ENCODE peak calls at places on chromosomes 3 and 15, in ten cellular contexts. One of them, this sample, is unnamed.

GRCh38 chr15:70329179-70329578 is 231.5 kb upstream of the TLE3 start:
- DNase-seq in fibroblast of lung: no peak
- DNase-seq in Panc1: no peak
- DNase-seq in GM06990: no peak
- DNase-seq in CD8-positive, alpha-beta T cell: no peak
- DNase-seq in brain microvascular endothelial cell: no peak
- DNase-seq in tibial artery: no peak
- DNase-seq in GM12878: no peak
- DNase-seq in right atrium auricular region: peak; percentile 58
- DNase-seq in testis: no peak
- DNase-seq in this sample: no peak

GRCh38 chr15:68592054-68592453 is 13.3 kb downstream of the CORO2B start:
- DNase-seq in fibroblast of lung: peak; percentile 74
- DNase-seq in Panc1: no peak
- DNase-seq in GM06990: no peak
- DNase-seq in CD8-positive, alpha-beta T cell: no peak
- DNase-seq in brain microvascular endothelial cell: no peak
- DNase-seq in tibial artery: no peak
- DNase-seq in GM12878: no peak
- DNase-seq in right atrium auricular region: no peak
- DNase-seq in testis: no peak
- DNase-seq in this sample: no peak

GRCh38 chr15:81293728-81294500 is 30.0 kb downstream of the STARD5 start:
- DNase-seq in fibroblast of lung: no peak
- DNase-seq in Panc1: no peak
- DNase-seq in GM06990: peak; percentile 89
- DNase-seq in CD8-positive, alpha-beta T cell: peak; percentile 84
- DNase-seq in brain microvascular endothelial cell: no peak
- DNase-seq in tibial artery: peak; percentile 58
- DNase-seq in GM12878: peak; percentile 98
- DNase-seq in right atrium auricular region: no peak
- DNase-seq in testis: no peak
- DNase-seq in this sample: no peak

GRCh38 chr15:56821721-56822425 is 88.6 kb upstream of the ZNF280D start:
- DNase-seq in fibroblast of lung: peak; percentile 81
- DNase-seq in Panc1: peak; percentile 25
- DNase-seq in GM06990: peak; percentile 5
- DNase-seq in CD8-positive, alpha-beta T cell: peak; percentile 71
- DNase-seq in brain microvascular endothelial cell: peak; percentile 53
- DNase-seq in tibial artery: no peak
- DNase-seq in GM12878: no peak
- DNase-seq in right atrium auricular region: peak; percentile 63
- DNase-seq in testis: peak; percentile 60
- DNase-seq in this sample: peak; percentile 63

GRCh38 chr3:66138336-66139234 is 82.2 kb upstream of the SLC25A26 start:
- DNase-seq in fibroblast of lung: peak; percentile 74
- DNase-seq in Panc1: no peak
- DNase-seq in GM06990: peak; percentile 13
- DNase-seq in CD8-positive, alpha-beta T cell: no peak
- DNase-seq in brain microvascular endothelial cell: peak; percentile 62
- DNase-seq in tibial artery: peak; percentile 69
- DNase-seq in GM12878: no peak
- DNase-seq in right atrium auricular region: no peak
- DNase-seq in testis: peak; percentile 69
- DNase-seq in this sample: peak; percentile 65

GRCh38 chr15:80953953-80954778 is 35.5 kb downstream of the MESD start:
- DNase-seq in fibroblast of lung: no peak
- DNase-seq in Panc1: no peak
- DNase-seq in GM06990: no peak
- DNase-seq in CD8-positive, alpha-beta T cell: peak; percentile 32
- DNase-seq in brain microvascular endothelial cell: no peak
- DNase-seq in tibial artery: peak; percentile 41
- DNase-seq in GM12878: no peak
- DNase-seq in right atrium auricular region: peak; percentile 18
- DNase-seq in testis: no peak
- DNase-seq in this sample: no peak

GRCh38 chr15:94198633-94199032 is 32.7 kb upstream of the MCTP2 start:
- DNase-seq in fibroblast of lung: no peak
- DNase-seq in Panc1: no peak
- DNase-seq in GM06990: no peak
- DNase-seq in CD8-positive, alpha-beta T cell: no peak
- DNase-seq in brain microvascular endothelial cell: no peak
- DNase-seq in tibial artery: no peak
- DNase-seq in GM12878: no peak
- DNase-seq in right atrium auricular region: no peak
- DNase-seq in testis: no peak
- DNase-seq in this sample: no peak

GRCh38 chr15:37900286-37901221 is 33.9 kb upstream of the TMCO5A start:
- DNase-seq in fibroblast of lung: no peak
- DNase-seq in Panc1: no peak
- DNase-seq in GM06990: no peak
- DNase-seq in CD8-positive, alpha-beta T cell: no peak
- DNase-seq in brain microvascular endothelial cell: peak; percentile 56
- DNase-seq in tibial artery: no peak
- DNase-seq in GM12878: no peak
- DNase-seq in right atrium auricular region: no peak
- DNase-seq in testis: no peak
- DNase-seq in this sample: no peak

GRCh38 chr15:63263519-63263918 is 13.9 kb upstream of the APH1B start:
- DNase-seq in fibroblast of lung: no peak
- DNase-seq in Panc1: no peak
- DNase-seq in GM06990: no peak
- DNase-seq in CD8-positive, alpha-beta T cell: no peak
- DNase-seq in brain microvascular endothelial cell: no peak
- DNase-seq in tibial artery: no peak
- DNase-seq in GM12878: no peak
- DNase-seq in right atrium auricular region: no peak
- DNase-seq in testis: no peak
- DNase-seq in this sample: no peak

GRCh38 chr15:87949934-87950298 is 306.6 kb downstream of the NTRK3 start:
- DNase-seq in fibroblast of lung: no peak
- DNase-seq in Panc1: no peak
- DNase-seq in GM06990: no peak
- DNase-seq in CD8-positive, alpha-beta T cell: no peak
- DNase-seq in brain microvascular endothelial cell: no peak
- DNase-seq in tibial artery: peak; percentile 86
- DNase-seq in GM12878: no peak
- DNase-seq in right atrium auricular region: no peak
- DNase-seq in testis: peak; percentile 22
- DNase-seq in this sample: no peak

DNA sequence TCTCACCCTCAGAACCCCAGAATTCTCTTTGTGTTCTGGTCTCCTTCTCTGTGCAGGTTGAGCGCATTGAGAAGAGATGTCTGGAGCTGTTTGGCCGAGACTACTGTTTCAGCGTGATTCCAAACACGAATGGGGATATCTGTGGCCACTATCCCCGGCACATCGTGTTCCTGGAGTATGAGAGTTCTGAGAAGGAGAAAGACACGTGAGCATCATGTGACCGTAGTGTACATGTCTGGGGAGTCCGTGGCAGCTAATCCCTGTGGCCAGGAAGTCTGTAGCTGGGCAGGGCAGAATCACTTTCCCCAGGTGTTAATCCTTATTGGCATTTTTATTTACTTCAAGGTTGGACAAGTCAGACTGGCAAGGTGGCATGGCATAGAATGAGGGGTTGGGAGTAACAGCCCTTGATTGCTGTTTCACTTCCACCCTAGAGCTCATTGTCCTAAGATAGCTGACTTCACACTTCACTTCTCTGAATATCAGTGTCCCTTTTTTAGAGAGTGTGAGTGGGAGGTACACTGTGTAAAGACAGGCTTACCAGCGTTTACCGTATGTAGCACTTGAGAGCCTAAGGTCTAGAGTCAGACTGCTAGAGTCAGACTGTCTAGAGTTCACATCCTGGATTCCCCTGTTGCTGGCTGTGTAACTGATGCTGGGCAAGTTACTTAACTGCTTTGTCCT is 4.4 kb downstream of the MTMR14 start:
- DNase-seq in fibroblast of lung: no peak
- DNase-seq in Panc1: no peak
- DNase-seq in GM06990: peak; percentile 41
- DNase-seq in CD8-positive, alpha-beta T cell: no peak
- DNase-seq in brain microvascular endothelial cell: no peak
- DNase-seq in tibial artery: no peak
- DNase-seq in GM12878: peak; percentile 46
- DNase-seq in right atrium auricular region: peak; percentile 60
- DNase-seq in testis: no peak
- DNase-seq in this sample: no peak
- H3K36me3 ChIP-seq in fibroblast of lung: peaks cover 3% of the 10 kb centered on the region
- H3K36me3 ChIP-seq in Panc1: peaks cover 12% of the 10 kb centered on the region
- H3K36me3 ChIP-seq in GM06990: peaks cover 15% of the 10 kb centered on the region
- H3K36me3 ChIP-seq in CD8-positive, alpha-beta T cell: peaks cover 34% of the 10 kb centered on the region
- H3K36me3 ChIP-seq in brain microvascular endothelial cell: peaks cover 25% of the 10 kb centered on the region
- H3K36me3 ChIP-seq in tibial artery: peaks cover 67% of the 10 kb centered on the region
- H3K36me3 ChIP-seq in GM12878: peaks cover 1% of the 10 kb centered on the region
- H3K36me3 ChIP-seq in right atrium auricular region: peaks cover 64% of the 10 kb centered on the region
- H3K36me3 ChIP-seq in testis: no peaks in the 10 kb centered on the region
- H3K36me3 ChIP-seq in this sample: no peaks in the 10 kb centered on the region

GRCh38 chr3:3615533-3615932 is 183.7 kb upstream of the LRRN1 start:
- DNase-seq in fibroblast of lung: no peak
- DNase-seq in Panc1: no peak
- DNase-seq in GM06990: no peak
- DNase-seq in CD8-positive, alpha-beta T cell: no peak
- DNase-seq in brain microvascular endothelial cell: no peak
- DNase-seq in tibial artery: no peak
- DNase-seq in GM12878: no peak
- DNase-seq in right atrium auricular region: no peak
- DNase-seq in testis: no peak
- DNase-seq in this sample: no peak

GRCh38 chr3:3625461-3626271 is 173.6 kb upstream of the LRRN1 start:
- DNase-seq in fibroblast of lung: no peak
- DNase-seq in Panc1: no peak
- DNase-seq in GM06990: no peak
- DNase-seq in CD8-positive, alpha-beta T cell: no peak
- DNase-seq in brain microvascular endothelial cell: no peak
- DNase-seq in tibial artery: no peak
- DNase-seq in GM12878: no peak
- DNase-seq in right atrium auricular region: no peak
- DNase-seq in testis: no peak
- DNase-seq in this sample: no peak

GRCh38 chr3:3618624-3619023 is 180.6 kb upstream of the LRRN1 start:
- DNase-seq in fibroblast of lung: no peak
- DNase-seq in Panc1: no peak
- DNase-seq in GM06990: no peak
- DNase-seq in CD8-positive, alpha-beta T cell: no peak
- DNase-seq in brain microvascular endothelial cell: no peak
- DNase-seq in tibial artery: no peak
- DNase-seq in GM12878: no peak
- DNase-seq in right atrium auricular region: no peak
- DNase-seq in testis: no peak
- DNase-seq in this sample: no peak

DNA sequence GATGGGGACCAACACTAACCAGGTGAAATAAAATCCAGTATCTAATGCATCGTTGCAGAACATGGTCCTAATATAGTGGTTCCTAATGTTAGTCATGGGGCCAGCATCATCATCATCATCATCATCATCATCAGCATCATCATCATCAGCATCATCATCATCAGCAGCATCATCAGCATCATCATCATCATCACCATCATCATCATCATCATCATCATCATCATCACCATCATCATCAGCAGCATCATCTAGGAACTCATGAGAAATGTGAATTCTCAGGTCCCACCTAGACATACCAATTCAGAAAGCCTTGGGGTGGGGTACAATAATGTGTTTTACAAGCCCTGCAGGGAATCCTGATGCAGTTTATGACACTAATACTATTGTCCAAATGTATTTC is 179.4 kb upstream of the LRRN1 start:
- DNase-seq in fibroblast of lung: no peak
- DNase-seq in Panc1: no peak
- DNase-seq in GM06990: no peak
- DNase-seq in CD8-positive, alpha-beta T cell: no peak
- DNase-seq in brain microvascular endothelial cell: no peak
- DNase-seq in tibial artery: no peak
- DNase-seq in GM12878: no peak
- DNase-seq in right atrium auricular region: no peak
- DNase-seq in testis: no peak
- DNase-seq in this sample: no peak
- H3K4me3 ChIP-seq in fibroblast of lung: no peak overlapping the region
- H3K4me3 ChIP-seq in Panc1: no peak overlapping the region
- H3K4me3 ChIP-seq in GM06990: no peak overlapping the region
- H3K4me3 ChIP-seq in CD8-positive, alpha-beta T cell: no peak overlapping the region
- H3K4me3 ChIP-seq in brain microvascular endothelial cell: no peak overlapping the region
- H3K4me3 ChIP-seq in tibial artery: no peak overlapping the region
- H3K4me3 ChIP-seq in GM12878: no peak overlapping the region
- H3K4me3 ChIP-seq in right atrium auricular region: no peak overlapping the region
- H3K4me3 ChIP-seq in testis: no peak overlapping the region
- H3K4me3 ChIP-seq in this sample: no peak overlapping the region

GRCh38 chr3:140521751-140522445 is 156.0 kb upstream of the TRIM42 start:
- DNase-seq in fibroblast of lung: no peak
- DNase-seq in Panc1: no peak
- DNase-seq in GM06990: no peak
- DNase-seq in CD8-positive, alpha-beta T cell: no peak
- DNase-seq in brain microvascular endothelial cell: no peak
- DNase-seq in tibial artery: no peak
- DNase-seq in GM12878: no peak
- DNase-seq in right atrium auricular region: no peak
- DNase-seq in testis: no peak
- DNase-seq in this sample: no peak
- TF ChIP-seq CTCF in fibroblast of lung: no peak
- TF ChIP-seq CTCF in Panc1: no peak
- TF ChIP-seq CTCF in GM06990: no peak
- TF ChIP-seq CTCF in CD8-positive, alpha-beta T cell: no peak
- TF ChIP-seq CTCF in brain microvascular endothelial cell: no peak
- TF ChIP-seq CTCF in tibial artery: no peak
- TF ChIP-seq CTCF in GM12878: no peak
- TF ChIP-seq CTCF in right atrium auricular region: no peak
- TF ChIP-seq CTCF in testis: no peak
- TF ChIP-seq CTCF in this sample: no peak

GRCh38 chr3:16423947-16424673 is 89.4 kb downstream of the RFTN1 start:
- DNase-seq in fibroblast of lung: no peak
- DNase-seq in Panc1: no peak
- DNase-seq in GM06990: no peak
- DNase-seq in CD8-positive, alpha-beta T cell: no peak
- DNase-seq in brain microvascular endothelial cell: no peak
- DNase-seq in tibial artery: no peak
- DNase-seq in GM12878: peak; percentile 53
- DNase-seq in right atrium auricular region: no peak
- DNase-seq in testis: no peak
- DNase-seq in this sample: no peak

GRCh38 chr3:16417945-16418739 is 95.4 kb downstream of the RFTN1 start:
- DNase-seq in fibroblast of lung: no peak
- DNase-seq in Panc1: no peak
- DNase-seq in GM06990: no peak
- DNase-seq in CD8-positive, alpha-beta T cell: no peak
- DNase-seq in brain microvascular endothelial cell: no peak
- DNase-seq in tibial artery: no peak
- DNase-seq in GM12878: no peak
- DNase-seq in right atrium auricular region: no peak
- DNase-seq in testis: no peak
- DNase-seq in this sample: no peak

GRCh38 chr3:16423298-16423697 is 90.2 kb downstream of the RFTN1 start:
- DNase-seq in fibroblast of lung: no peak
- DNase-seq in Panc1: no peak
- DNase-seq in GM06990: no peak
- DNase-seq in CD8-positive, alpha-beta T cell: no peak
- DNase-seq in brain microvascular endothelial cell: no peak
- DNase-seq in tibial artery: no peak
- DNase-seq in GM12878: no peak
- DNase-seq in right atrium auricular region: no peak
- DNase-seq in testis: no peak
- DNase-seq in this sample: no peak

GRCh38 chr3:16415911-16416310 is 97.6 kb downstream of the RFTN1 start:
- DNase-seq in fibroblast of lung: no peak
- DNase-seq in Panc1: no peak
- DNase-seq in GM06990: no peak
- DNase-seq in CD8-positive, alpha-beta T cell: no peak
- DNase-seq in brain microvascular endothelial cell: no peak
- DNase-seq in tibial artery: no peak
- DNase-seq in GM12878: no peak
- DNase-seq in right atrium auricular region: no peak
- DNase-seq in testis: no peak
- DNase-seq in this sample: no peak

GRCh38 chr3:16419640-16420039 is 93.9 kb downstream of the RFTN1 start:
- DNase-seq in fibroblast of lung: no peak
- DNase-seq in Panc1: no peak
- DNase-seq in GM06990: no peak
- DNase-seq in CD8-positive, alpha-beta T cell: no peak
- DNase-seq in brain microvascular endothelial cell: peak; percentile 56
- DNase-seq in tibial artery: no peak
- DNase-seq in GM12878: no peak
- DNase-seq in right atrium auricular region: no peak
- DNase-seq in testis: no peak
- DNase-seq in this sample: no peak
- H3K36me3 ChIP-seq in fibroblast of lung: no peaks in the 10 kb centered on the region
- H3K36me3 ChIP-seq in Panc1: no peaks in the 10 kb centered on the region
- H3K36me3 ChIP-seq in GM06990: no peaks in the 10 kb centered on the region
- H3K36me3 ChIP-seq in CD8-positive, alpha-beta T cell: no peaks in the 10 kb centered on the region
- H3K36me3 ChIP-seq in brain microvascular endothelial cell: no peaks in the 10 kb centered on the region
- H3K36me3 ChIP-seq in tibial artery: no peaks in the 10 kb centered on the region
- H3K36me3 ChIP-seq in GM12878: peaks cover under 1% of the 10 kb centered on the region
- H3K36me3 ChIP-seq in right atrium auricular region: no peaks in the 10 kb centered on the region
- H3K36me3 ChIP-seq in testis: no peaks in the 10 kb centered on the region
- H3K36me3 ChIP-seq in this sample: no peaks in the 10 kb centered on the region

This sample was measured in body of pancreas.